ENCODE peak calls at places on chromosome X, in nine cellular contexts. D, N, Q, F, G, I, H, K and S are unnamed samples.

GRCh38 chrX:107748490-107748889 is 27.1 kb downstream of the TSC22D3 start:
- DNase-seq in D (no peak), N (no peak), Q (no peak), F (no peak), G (no peak), I (no peak), H (no peak), K (no peak), S (no peak)

GRCh38 chrX:21581479-21581878 is 76.7 kb downstream of the KLHL34 start:
- DNase-seq in D (no peak), N (no peak), Q (no peak), F (no peak), G (no peak), I (no peak), H (no peak), K (no peak), S (no peak)

GRCh38 chrX:56219702-56220101 is 12.5 kb upstream of the KLF8 start:
- DNase-seq in D (no peak), N (no peak), Q (no peak), F (no peak), G (no peak), I (no peak), H (no peak), K (no peak), S (no peak)

GRCh38 chrX:41334866-41335589 is 1.1 kb downstream of the DDX3X start:
- DNase-seq in D (no peak), N (peak; percentile 81), Q (peak; percentile 75), F (peak; percentile 54), G (no peak), I (peak; percentile 37), H (peak; percentile 61), K (peak; percentile 33), S (no peak)

GRCh38 chrX:55524487-55524886 is 34.8 kb upstream of the USP51 start:
- DNase-seq in D (no peak), N (no peak), Q (no peak), F (no peak), G (no peak), I (no peak), H (no peak), K (no peak), S (no peak)

GRCh38 chrX:14073561-14073960 is 43.9 kb upstream of the GEMIN8 start:
- DNase-seq in D (no peak), N (no peak), Q (no peak), F (no peak), G (no peak), I (no peak), H (peak; percentile 15), K (no peak), S (no peak)

GRCh38 chrX:39764441-39764914 is 333.3 kb downstream of the BCOR start:
- DNase-seq in D (no peak), N (no peak), Q (no peak), F (no peak), G (peak; percentile 20), I (no peak), H (peak; percentile 42), K (no peak), S (no peak)

GRCh38 chrX:13059269-13059668 is 14.8 kb upstream of the FAM9C start:
- DNase-seq in D (no peak), N (no peak), Q (no peak), F (no peak), G (no peak), I (no peak), H (no peak), K (no peak), S (no peak)

GRCh38 chrX:37786666-37787337 is 6.9 kb downstream of the CYBB start:
- DNase-seq in D (no peak), N (no peak), Q (no peak), F (no peak), G (no peak), I (no peak), H (no peak), K (no peak), S (no peak)

GRCh38 chrX:37783284-37783683 is 3.4 kb downstream of the CYBB start:
- DNase-seq in D (no peak), N (no peak), Q (peak; percentile 34), F (no peak), G (no peak), I (no peak), H (no peak), K (no peak), S (no peak)

GRCh38 chrX:37785569-37785968 is 5.7 kb downstream of the CYBB start:
- DNase-seq in D (no peak), N (no peak), Q (peak; percentile 53), F (no peak), G (no peak), I (no peak), H (peak; percentile 12), K (no peak), S (no peak)

GRCh38 chrX:37781808-37782207 is 1.9 kb downstream of the CYBB start:
- DNase-seq in D (no peak), N (no peak), Q (no peak), F (no peak), G (no peak), I (no peak), H (no peak), K (no peak), S (no peak)

DNA sequence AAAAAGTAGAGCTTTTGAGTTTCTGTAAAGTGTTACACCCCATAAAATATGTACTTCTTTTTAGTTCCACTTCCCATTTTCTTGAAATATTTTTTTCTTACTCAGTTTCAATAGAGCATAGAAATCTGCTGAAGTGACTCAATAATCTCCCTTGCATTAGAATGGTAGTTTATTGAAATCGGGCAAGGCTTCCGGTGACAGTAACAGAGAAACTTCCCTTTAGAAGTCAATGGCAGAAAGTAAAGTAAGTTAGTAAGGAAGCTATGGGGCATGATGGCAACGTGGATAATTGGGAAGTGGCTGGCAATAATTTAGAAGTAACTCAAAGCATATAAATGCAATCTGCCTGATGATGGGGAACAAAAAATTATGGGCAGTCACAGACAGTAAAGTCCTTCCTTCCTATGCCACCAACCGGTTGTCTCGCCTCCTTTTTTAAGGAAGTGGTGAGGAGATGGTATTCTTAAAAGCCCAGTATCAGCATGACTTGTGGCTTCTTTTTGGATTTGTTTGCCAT is 7.6 kb downstream of the CYBB start:
- DNase-seq in D (no peak), N (no peak), Q (no peak), F (no peak), G (no peak), I (no peak), H (no peak), K (no peak), S (no peak)
- H3K4me1 ChIP-seq in D (no peaks in the 10 kb centered on the region), N (peaks cover 33% of the 10 kb centered on the region), Q (no peaks in the 10 kb centered on the region), F (no peaks in the 10 kb centered on the region), G (no peaks in the 10 kb centered on the region), I (no peaks in the 10 kb centered on the region), H (no peaks in the 10 kb centered on the region), K (no peaks in the 10 kb centered on the region), S (no peaks in the 10 kb centered on the region)

GRCh38 chrX:154735695-154736393 is 15.0 kb downstream of the GAB3 start:
- DNase-seq in D (no peak), N (no peak), Q (peak; percentile 65), F (no peak), G (peak; percentile 90), I (no peak), H (peak; percentile 93), K (no peak), S (no peak)

GRCh38 chrX:154732421-154733071 is 18.3 kb downstream of the GAB3 start:
- DNase-seq in D (peak; percentile 85), N (no peak), Q (peak; percentile 45), F (no peak), G (peak; percentile 81), I (no peak), H (peak; percentile 86), K (no peak), S (no peak)

GRCh38 chrX:154731881-154732280 is 19.0 kb downstream of the GAB3 start:
- DNase-seq in D (no peak), N (no peak), Q (peak; percentile 34), F (no peak), G (no peak), I (no peak), H (no peak), K (no peak), S (no peak)

GRCh38 chrX:154733072-154733425 is 17.8 kb downstream of the GAB3 start:
- DNase-seq in D (no peak), N (no peak), Q (no peak), F (no peak), G (no peak), I (no peak), H (no peak), K (no peak), S (no peak)

DNA sequence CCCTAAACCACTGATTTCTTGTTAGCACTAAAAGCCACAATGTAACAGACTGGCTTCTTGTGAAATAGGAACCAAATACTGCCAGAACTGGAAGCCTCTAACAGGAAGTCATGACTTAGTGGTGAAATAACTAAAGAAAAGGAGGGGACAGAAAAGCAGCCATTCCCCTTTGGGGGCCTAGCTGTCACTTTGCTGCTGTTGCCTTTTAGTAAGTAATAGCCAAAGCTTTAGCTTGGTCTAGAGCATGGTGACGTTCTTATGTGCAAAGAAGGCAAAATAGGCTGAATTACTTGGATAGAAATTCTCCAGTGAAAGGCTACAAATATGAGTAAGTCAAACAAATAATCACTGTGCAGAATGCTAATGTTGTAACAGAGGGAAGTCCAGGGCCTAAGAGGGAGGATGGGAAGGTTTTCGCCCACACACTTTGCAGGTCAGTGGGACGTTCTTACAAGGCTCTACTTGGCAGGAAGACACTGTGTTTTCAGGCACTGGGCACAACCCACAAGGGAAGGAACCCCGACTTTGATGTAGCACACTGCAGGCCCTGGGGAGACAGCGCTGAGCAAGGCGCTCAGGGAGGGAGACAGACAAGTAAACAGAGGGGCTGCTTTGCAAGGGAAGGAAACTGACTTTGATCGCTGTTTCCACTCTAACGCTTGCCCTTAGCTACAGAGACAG is 16.6 kb downstream of the GAB3 start:
- DNase-seq in D (no peak), N (peak; percentile 57), Q (peak; percentile 71), F (no peak), G (peak; percentile 73), I (no peak), H (peak; percentile 77), K (no peak), S (no peak)
- H3K4me1 ChIP-seq in D (peaks cover 93% of the 10 kb centered on the region), N (peaks cover 90% of the 10 kb centered on the region), Q (peaks cover 88% of the 10 kb centered on the region), F (peaks cover 19% of the 10 kb centered on the region), G (peaks cover 75% of the 10 kb centered on the region), I (no peaks in the 10 kb centered on the region), H (peaks cover 30% of the 10 kb centered on the region), K (peaks cover 64% of the 10 kb centered on the region), S (peaks cover 77% of the 10 kb centered on the region)

DNA sequence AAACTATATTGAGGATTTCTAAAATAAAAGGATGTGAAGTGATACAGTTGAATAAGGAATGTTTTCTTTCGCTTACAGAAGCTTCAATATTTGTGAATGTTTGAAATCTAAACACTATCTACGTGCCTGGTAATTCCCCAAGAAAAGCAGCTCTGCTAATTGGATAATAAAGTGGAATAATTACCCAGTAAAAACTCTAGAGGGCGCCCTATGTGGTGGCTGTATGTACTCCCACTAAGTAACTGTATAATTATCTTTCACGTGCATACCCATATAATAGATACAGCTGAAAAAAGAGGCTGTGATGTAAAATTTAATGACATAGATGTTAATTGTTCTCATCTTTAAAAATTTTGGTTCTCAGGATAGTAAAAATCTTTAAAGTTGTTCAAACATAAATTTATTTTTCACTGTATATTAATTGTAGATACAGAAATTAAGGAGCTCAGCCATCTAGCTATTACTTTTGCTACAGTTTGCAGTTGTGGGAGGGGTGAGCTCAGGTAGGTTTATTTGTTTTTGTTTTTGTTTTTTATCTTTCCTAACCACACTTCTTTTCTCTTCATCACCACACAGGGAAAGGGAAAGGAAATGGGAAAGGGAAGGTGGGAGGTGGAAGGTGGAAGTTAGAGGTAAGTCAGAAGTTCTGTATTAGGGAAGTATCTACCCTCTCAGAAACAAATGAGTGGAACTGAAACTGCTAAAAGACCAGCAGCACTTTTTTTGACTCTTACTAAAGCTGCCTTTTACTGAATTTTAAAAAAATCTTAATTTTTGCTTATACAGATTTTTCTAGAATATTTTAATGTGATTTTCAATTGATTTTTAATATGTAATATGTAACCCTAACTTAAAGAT is 151.7 kb upstream of the RPS6KA6 start:
- DNase-seq in D (no peak), N (no peak), Q (no peak), F (no peak), G (no peak), I (no peak), H (no peak), K (peak; percentile 1), S (no peak)
- H3K4me1 ChIP-seq in D (no peaks in the 10 kb centered on the region), N (no peaks in the 10 kb centered on the region), Q (no peaks in the 10 kb centered on the region), F (no peaks in the 10 kb centered on the region), G (no peaks in the 10 kb centered on the region), I (no peaks in the 10 kb centered on the region), H (no peaks in the 10 kb centered on the region), K (no peaks in the 10 kb centered on the region), S (no peaks in the 10 kb centered on the region)

DNA sequence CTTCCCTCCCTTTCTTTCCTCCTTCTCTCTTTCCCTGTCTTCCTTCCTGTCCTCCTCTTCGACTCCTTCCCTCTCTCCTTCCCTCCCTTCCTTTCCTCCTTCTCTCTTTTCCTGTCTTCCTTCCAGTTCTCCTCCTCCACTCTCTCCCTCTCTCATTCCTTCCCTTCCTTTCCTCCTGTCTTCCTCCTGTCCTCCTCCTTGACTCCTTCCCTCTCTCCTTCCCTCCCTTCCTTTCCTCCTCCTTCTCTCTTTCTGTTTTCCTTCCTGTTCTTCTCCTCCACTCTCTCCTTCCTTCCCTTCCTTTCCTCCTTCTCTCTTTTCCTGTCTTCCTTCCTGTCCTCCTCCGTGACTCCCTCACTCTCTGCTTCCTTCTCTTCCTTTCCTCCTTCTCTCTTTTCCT is 5.3 kb upstream of the PUDP start:
- DNase-seq in D (no peak), N (no peak), Q (no peak), F (no peak), G (no peak), I (no peak), H (no peak), K (no peak), S (no peak)
- H3K4me1 ChIP-seq in D (no peaks in the 10 kb centered on the region), N (no peaks in the 10 kb centered on the region), Q (no peaks in the 10 kb centered on the region), F (no peaks in the 10 kb centered on the region), G (no peaks in the 10 kb centered on the region), I (no peaks in the 10 kb centered on the region), H (no peaks in the 10 kb centered on the region), K (peaks cover 7% of the 10 kb centered on the region), S (no peaks in the 10 kb centered on the region)